ENCODE peak calls at places on chromosomes 5 and 9, in eight cellular contexts. H is bronchial epithelial cell; L is GM12864; F is BE2C; R is CD4-positive, alpha-beta T cell; V is astrocyte; T is heart right ventricle; S is glutamatergic neuron. G is an unnamed sample.

GRCh38 chr5:52684056-52684455 is 103.7 kb upstream of the ITGA1 start:
- DNase-seq in H (no peak), L (no peak), F (no peak), R (no peak), V (no peak), T (no peak), S (no peak), G (no peak)

GRCh38 chr5:101009758-101010519 is 106.9 kb upstream of the ST8SIA4 start:
- DNase-seq in H (no peak), L (peak; percentile 49), F (no peak), R (no peak), V (no peak), T (no peak), S (no peak), G (no peak)

GRCh38 chr9:135164036-135164435 is 76.6 kb downstream of the OLFM1 start:
- DNase-seq in H (no peak), L (no peak), F (no peak), R (no peak), V (no peak), T (no peak), S (no peak), G (no peak)

GRCh38 chr9:93180938-93181337 is 3.0 kb upstream of the WNK2 start:
- DNase-seq in H (no peak), L (no peak), F (no peak), R (no peak), V (no peak), T (no peak), S (no peak), G (no peak)

GRCh38 chr5:1037123-1037670 is 28.6 kb downstream of the NKD2 start:
- DNase-seq in H (no peak), L (no peak), F (peak; percentile 13), R (no peak), V (no peak), T (no peak), S (peak; percentile 19), G (no peak)

GRCh38 chr9:122718038-122718437 is 5.8 kb upstream of the OR1L4 start:
- DNase-seq in H (no peak), L (no peak), F (no peak), R (no peak), V (no peak), T (no peak), S (no peak), G (no peak)

GRCh38 chr9:16335788-16336580 is 534.5 kb downstream of the BNC2 start:
- DNase-seq in H (peak; percentile 97), L (no peak), F (no peak), R (no peak), V (peak; percentile 100), T (peak; percentile 38), S (no peak), G (no peak)

GRCh38 chr9:135797507-135798302 is 95.7 kb downstream of the KCNT1 start:
- DNase-seq in H (peak; percentile 21), L (no peak), F (peak; percentile 83), R (no peak), V (no peak), T (peak; percentile 62), S (peak; percentile 78), G (peak; percentile 81)

GRCh38 chr5:82517544-82517943 is 239.4 kb upstream of the RPS23 start:
- DNase-seq in H (no peak), L (no peak), F (no peak), R (no peak), V (no peak), T (no peak), S (no peak), G (no peak)

GRCh38 chr5:6464441-6464840 is 15.8 kb downstream of the UBE2QL1 start:
- DNase-seq in H (no peak), L (no peak), F (no peak), R (no peak), V (no peak), T (no peak), S (no peak), G (no peak)

GRCh38 chr5:65327582-65327981 is 154.1 kb downstream of the ADAMTS6 start:
- DNase-seq in H (peak; percentile 77), L (no peak), F (no peak), R (no peak), V (peak; percentile 90), T (no peak), S (no peak), G (no peak)

GRCh38 chr5:9784231-9784630 is 154.1 kb upstream of the TAS2R1 start:
- DNase-seq in H (no peak), L (no peak), F (no peak), R (no peak), V (no peak), T (no peak), S (no peak), G (no peak)

GRCh38 chr5:150077060-150077459 is 9.3 kb downstream of the CSF1R start:
- DNase-seq in H (no peak), L (no peak), F (no peak), R (no peak), V (no peak), T (peak; percentile 1), S (no peak), G (no peak)

GRCh38 chr5:150077996-150078801 is 8.2 kb downstream of the CSF1R start:
- DNase-seq in H (no peak), L (no peak), F (no peak), R (no peak), V (no peak), T (no peak), S (no peak), G (no peak)

GRCh38 chr5:150075233-150075632 is 11.1 kb downstream of the CSF1R start:
- DNase-seq in H (no peak), L (no peak), F (no peak), R (no peak), V (no peak), T (no peak), S (no peak), G (no peak)

GRCh38 chr5:150073677-150074076 is 12.7 kb downstream of the CSF1R start:
- DNase-seq in H (no peak), L (no peak), F (no peak), R (no peak), V (no peak), T (no peak), S (no peak), G (no peak)

DNA sequence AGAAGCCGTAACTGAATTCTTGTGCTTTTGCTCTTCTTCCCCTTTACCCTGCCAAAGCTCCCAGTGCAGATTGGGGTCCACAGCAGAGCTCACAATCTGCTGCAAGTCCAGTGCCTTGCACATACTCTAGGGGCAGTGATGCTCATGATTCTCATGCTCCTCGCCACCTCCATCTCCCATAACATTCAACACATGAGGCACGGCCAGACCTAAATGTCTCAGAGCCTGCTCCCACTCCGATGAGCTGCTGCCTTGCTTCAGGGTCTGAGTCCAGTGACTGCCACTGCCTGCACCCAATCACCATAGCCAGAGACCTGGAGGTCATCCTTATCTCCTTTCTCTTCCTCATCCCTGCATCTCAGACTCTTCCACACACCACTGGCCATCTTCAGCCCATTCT is 10.5 kb downstream of the CSF1R start:
- DNase-seq in H (no peak), L (no peak), F (no peak), R (no peak), V (no peak), T (no peak), S (no peak), G (no peak)
- TF ChIP-seq CTCF in H (no peak), L (peak; percentile 38), F (peak; percentile 26), R (no peak), V (no peak), T (no peak), S (no peak), G (no peak)

DNA sequence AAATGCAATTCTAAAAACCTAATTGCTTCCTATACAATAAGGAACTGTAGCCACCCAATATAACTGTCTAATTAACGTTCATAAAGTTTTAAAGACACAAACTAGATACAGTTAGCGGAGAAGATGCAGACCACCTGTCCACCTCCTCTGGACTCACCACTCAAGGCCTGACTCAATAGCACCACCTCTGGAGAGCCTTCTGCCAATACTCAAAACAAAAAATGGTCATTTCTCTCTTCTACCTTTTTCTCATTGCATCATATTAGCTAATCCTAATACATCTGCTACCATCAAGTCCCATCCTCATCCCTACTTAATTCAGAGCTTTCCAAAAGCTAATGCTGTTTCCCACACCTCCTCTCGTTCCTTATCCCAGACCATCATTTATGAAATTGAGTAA is 159.9 kb downstream of the MLLT3 start:
- DNase-seq in H (no peak), L (no peak), F (no peak), R (no peak), V (no peak), T (no peak), S (no peak), G (no peak)
- TF ChIP-seq CTCF in H (no peak), L (peak; percentile 18), F (peak; percentile 38), R (no peak), V (peak; percentile 9), T (no peak), S (no peak), G (no peak)

GRCh38 chr5:28780083-28780692 is 1741.8 kb upstream of the CDH9 start:
- DNase-seq in H (no peak), L (no peak), F (no peak), R (no peak), V (no peak), T (no peak), S (no peak), G (no peak)

DNA sequence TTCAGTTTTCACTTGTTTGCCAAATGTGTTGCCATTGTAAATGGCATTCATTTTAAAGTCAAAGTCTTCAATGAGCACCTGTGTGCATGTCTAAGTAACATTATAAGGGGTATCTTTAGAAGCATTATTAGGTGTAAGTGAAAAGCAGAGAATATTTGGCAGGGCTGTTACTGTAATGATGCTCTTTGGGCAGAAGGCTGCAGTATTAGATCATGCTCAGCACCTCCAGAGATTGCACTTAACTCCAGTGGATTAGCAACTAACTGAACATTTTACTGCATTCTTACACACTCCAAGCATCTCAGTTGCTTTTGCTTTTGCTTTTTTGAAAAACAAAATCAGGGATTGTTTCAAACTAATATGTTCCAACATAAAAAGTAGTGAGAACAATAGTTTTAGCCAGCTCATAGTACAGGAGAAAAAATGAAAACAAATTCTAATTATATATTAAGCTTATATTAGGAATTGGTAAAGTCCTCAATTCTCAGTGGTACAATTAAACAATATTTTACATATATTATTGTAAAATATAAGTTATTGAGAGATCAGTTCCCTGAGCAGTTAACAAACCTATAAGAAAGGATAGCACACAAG is 1740.9 kb upstream of the CDH9 start:
- DNase-seq in H (peak; percentile 4), L (no peak), F (peak; percentile 27), R (no peak), V (no peak), T (no peak), S (no peak), G (peak; percentile 9)
- TF ChIP-seq CTCF in H (peak; percentile 29), L (no peak), F (peak; percentile 75), R (no peak), V (peak; percentile 27), T (no peak), S (no peak), G (no peak)

DNA sequence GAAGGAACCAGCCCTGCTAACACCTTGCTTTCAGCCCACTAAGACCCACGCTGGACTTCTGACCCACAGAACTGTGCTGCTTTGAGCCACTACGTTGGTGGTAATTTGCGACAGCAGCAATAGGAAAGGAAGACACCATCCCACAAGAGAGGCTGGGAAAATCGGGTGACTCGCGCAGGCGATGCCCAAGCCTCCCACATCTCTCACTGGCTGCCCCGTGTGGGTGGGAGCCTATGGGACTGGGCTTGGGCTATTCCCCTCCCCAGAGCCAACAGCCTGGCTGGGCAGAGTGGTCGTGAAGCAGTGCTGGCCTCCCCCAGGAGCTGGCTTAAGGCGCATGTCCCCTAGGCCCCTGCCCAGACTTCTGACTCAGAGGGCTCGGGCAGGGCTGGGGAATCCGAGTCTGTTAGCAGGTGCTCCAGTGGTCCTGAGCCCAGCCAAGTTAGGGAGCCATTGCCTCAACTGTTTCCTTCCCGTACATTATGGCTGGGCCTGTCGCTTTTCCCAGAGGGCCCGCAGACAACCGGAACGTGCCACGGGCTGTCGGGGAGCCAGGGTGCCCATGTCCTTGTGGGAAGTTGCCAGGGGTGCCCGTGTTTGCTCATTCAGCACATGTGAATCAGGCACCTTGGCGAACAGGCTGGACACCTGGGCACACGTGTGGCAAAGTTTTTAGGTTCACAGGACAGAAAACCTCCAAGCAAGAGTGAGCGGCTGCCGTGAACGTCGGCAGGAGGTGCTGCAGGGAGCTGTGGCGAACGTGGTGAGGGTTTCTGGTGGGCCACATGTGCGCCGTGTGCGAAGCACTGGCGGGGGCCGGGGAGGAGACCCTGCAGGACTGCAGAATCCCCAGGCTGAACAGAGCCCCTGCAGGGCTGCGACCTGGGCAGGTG is 7.0 kb upstream of the RASGEF1C start:
- DNase-seq in H (no peak), L (no peak), F (no peak), R (no peak), V (no peak), T (no peak), S (no peak), G (no peak)
- TF ChIP-seq CTCF in H (no peak), L (no peak), F (no peak), R (no peak), V (no peak), T (no peak), S (no peak), G (no peak)